ENCODE peak calls at places on chromosome 17, in seven cellular contexts. One of them, this sample, is unnamed.

GRCh38 chr17:67359960-67360817 is 6.2 kb downstream of the PSMD12 start:
- DNase-seq in IMR-90: peak
- DNase-seq in neuronal stem cell: no peak
- DNase-seq in mesenchymal stem cell: peak
- DNase-seq in H9: no peak
- DNase-seq in H1: no peak
- DNase-seq in trophoblast cell: no peak
- DNase-seq in this sample: peak

GRCh38 chr17:78991906-78992532 is 12.3 kb upstream of the LGALS3BP start:
- DNase-seq in IMR-90: no peak
- DNase-seq in neuronal stem cell: no peak
- DNase-seq in mesenchymal stem cell: no peak
- DNase-seq in H9: no peak
- DNase-seq in H1: no peak
- DNase-seq in trophoblast cell: no peak
- DNase-seq in this sample: no peak

GRCh38 chr17:36978810-36979584 is 30.2 kb downstream of the AATF start:
- DNase-seq in IMR-90: no peak
- DNase-seq in neuronal stem cell: peak
- DNase-seq in mesenchymal stem cell: peak
- DNase-seq in H9: no peak
- DNase-seq in H1: no peak
- DNase-seq in trophoblast cell: no peak
- DNase-seq in this sample: no peak

GRCh38 chr17:72838068-72838467 is 254.4 kb downstream of the SLC39A11 start:
- DNase-seq in IMR-90: no peak
- DNase-seq in neuronal stem cell: no peak
- DNase-seq in mesenchymal stem cell: no peak
- DNase-seq in H9: no peak
- DNase-seq in H1: no peak
- DNase-seq in trophoblast cell: no peak
- DNase-seq in this sample: no peak

GRCh38 chr17:27807567-27808470 is 7.5 kb upstream of the NOS2 start:
- DNase-seq in IMR-90: no peak
- DNase-seq in neuronal stem cell: no peak
- DNase-seq in mesenchymal stem cell: no peak
- DNase-seq in H9: no peak
- DNase-seq in H1: no peak
- DNase-seq in trophoblast cell: peak
- DNase-seq in this sample: no peak

GRCh38 chr17:48492401-48493298 is 38.2 kb downstream of the HOXB1 start:
- DNase-seq in IMR-90: peak
- DNase-seq in neuronal stem cell: no peak
- DNase-seq in mesenchymal stem cell: peak
- DNase-seq in H9: peak
- DNase-seq in H1: no peak
- DNase-seq in trophoblast cell: peak
- DNase-seq in this sample: no peak

GRCh38 chr17:76670708-76671122 is 27.2 kb upstream of the ST6GALNAC1 start:
- DNase-seq in IMR-90: no peak
- DNase-seq in neuronal stem cell: no peak
- DNase-seq in mesenchymal stem cell: no peak
- DNase-seq in H9: no peak
- DNase-seq in H1: no peak
- DNase-seq in trophoblast cell: no peak
- DNase-seq in this sample: no peak

GRCh38 chr17:47916489-47917208 is 20.6 kb downstream of the SP2 start:
- DNase-seq in IMR-90: no peak
- DNase-seq in neuronal stem cell: no peak
- DNase-seq in mesenchymal stem cell: no peak
- DNase-seq in H9: no peak
- DNase-seq in H1: no peak
- DNase-seq in trophoblast cell: no peak
- DNase-seq in this sample: no peak

GRCh38 chr17:15441315-15441714 is 26.1 kb downstream of the CDRT4 start:
- DNase-seq in IMR-90: peak
- DNase-seq in neuronal stem cell: no peak
- DNase-seq in mesenchymal stem cell: no peak
- DNase-seq in H9: no peak
- DNase-seq in H1: no peak
- DNase-seq in trophoblast cell: no peak
- DNase-seq in this sample: no peak

GRCh38 chr17:27466748-27467375 is 10.6 kb downstream of the KSR1 start:
- DNase-seq in IMR-90: no peak
- DNase-seq in neuronal stem cell: no peak
- DNase-seq in mesenchymal stem cell: no peak
- DNase-seq in H9: no peak
- DNase-seq in H1: no peak
- DNase-seq in trophoblast cell: peak
- DNase-seq in this sample: no peak

GRCh38 chr17:35529868-35530267 is 7.6 kb downstream of the SLFN12L start:
- DNase-seq in IMR-90: no peak
- DNase-seq in neuronal stem cell: no peak
- DNase-seq in mesenchymal stem cell: no peak
- DNase-seq in H9: no peak
- DNase-seq in H1: no peak
- DNase-seq in trophoblast cell: no peak
- DNase-seq in this sample: no peak

GRCh38 chr17:80115159-80115558 is 13.8 kb downstream of the GAA start:
- DNase-seq in IMR-90: no peak
- DNase-seq in neuronal stem cell: no peak
- DNase-seq in mesenchymal stem cell: no peak
- DNase-seq in H9: peak
- DNase-seq in H1: no peak
- DNase-seq in trophoblast cell: peak
- DNase-seq in this sample: no peak
- H3K18ac ChIP-seq in IMR-90: no peak
- H3K18ac ChIP-seq in neuronal stem cell: no peak
- H3K18ac ChIP-seq in mesenchymal stem cell: no peak
- H3K18ac ChIP-seq in H9: no peak
- H3K18ac ChIP-seq in H1: no peak
- H3K18ac ChIP-seq in trophoblast cell: no peak
- H3K18ac ChIP-seq in this sample: no peak

GRCh38 chr17:557371-557770 is 157.3 kb downstream of the VPS53 start:
- DNase-seq in IMR-90: peak
- DNase-seq in neuronal stem cell: no peak
- DNase-seq in mesenchymal stem cell: peak
- DNase-seq in H9: no peak
- DNase-seq in H1: no peak
- DNase-seq in trophoblast cell: no peak
- DNase-seq in this sample: no peak

GRCh38 chr17:560379-560935 is 154.2 kb downstream of the VPS53 start:
- DNase-seq in IMR-90: peak
- DNase-seq in neuronal stem cell: no peak
- DNase-seq in mesenchymal stem cell: peak
- DNase-seq in H9: no peak
- DNase-seq in H1: no peak
- DNase-seq in trophoblast cell: peak
- DNase-seq in this sample: no peak

GRCh38 chr17:562174-562573 is 152.5 kb downstream of the VPS53 start:
- DNase-seq in IMR-90: no peak
- DNase-seq in neuronal stem cell: no peak
- DNase-seq in mesenchymal stem cell: peak
- DNase-seq in H9: no peak
- DNase-seq in H1: no peak
- DNase-seq in trophoblast cell: no peak
- DNase-seq in this sample: no peak

GRCh38 chr17:561118-561517 is 153.5 kb downstream of the VPS53 start:
- DNase-seq in IMR-90: peak
- DNase-seq in neuronal stem cell: no peak
- DNase-seq in mesenchymal stem cell: peak
- DNase-seq in H9: no peak
- DNase-seq in H1: no peak
- DNase-seq in trophoblast cell: no peak
- DNase-seq in this sample: no peak

GRCh38 chr17:559699-560378 is 154.8 kb downstream of the VPS53 start:
- DNase-seq in IMR-90: peak
- DNase-seq in neuronal stem cell: no peak
- DNase-seq in mesenchymal stem cell: peak
- DNase-seq in H9: no peak
- DNase-seq in H1: no peak
- DNase-seq in trophoblast cell: peak
- DNase-seq in this sample: no peak
- H3K23ac ChIP-seq in IMR-90: no peak
- H3K23ac ChIP-seq in neuronal stem cell: no peak
- H3K23ac ChIP-seq in mesenchymal stem cell: no peak
- H3K23ac ChIP-seq in H9: no peak
- H3K23ac ChIP-seq in H1: no peak
- H3K23ac ChIP-seq in trophoblast cell: no peak
- H3K23ac ChIP-seq in this sample: no peak

GRCh38 chr17:7388856-7389255 is 5.5 kb downstream of the PLSCR3 start:
- DNase-seq in IMR-90: no peak
- DNase-seq in neuronal stem cell: no peak
- DNase-seq in mesenchymal stem cell: no peak
- DNase-seq in H9: no peak
- DNase-seq in H1: no peak
- DNase-seq in trophoblast cell: no peak
- DNase-seq in this sample: no peak
- H2AK5ac ChIP-seq in IMR-90: no peak
- H2AK5ac ChIP-seq in neuronal stem cell: no peak
- H2AK5ac ChIP-seq in mesenchymal stem cell: no peak
- H2AK5ac ChIP-seq in H9: no peak
- H2AK5ac ChIP-seq in H1: no peak
- H2AK5ac ChIP-seq in trophoblast cell: no peak
- H2AK5ac ChIP-seq in this sample: no peak

GRCh38 chr17:794876-795275 is 12.7 kb downstream of the MRM3 start:
- DNase-seq in IMR-90: peak
- DNase-seq in neuronal stem cell: peak
- DNase-seq in mesenchymal stem cell: peak
- DNase-seq in H9: peak
- DNase-seq in H1: no peak
- DNase-seq in trophoblast cell: peak
- DNase-seq in this sample: peak
- H3K18ac ChIP-seq in IMR-90: no peak
- H3K18ac ChIP-seq in neuronal stem cell: no peak
- H3K18ac ChIP-seq in mesenchymal stem cell: no peak
- H3K18ac ChIP-seq in H9: no peak
- H3K18ac ChIP-seq in H1: no peak
- H3K18ac ChIP-seq in trophoblast cell: no peak
- H3K18ac ChIP-seq in this sample: no peak

GRCh38 chr17:57234252-57235092 is 21.9 kb upstream of the MSI2 start:
- DNase-seq in IMR-90: no peak
- DNase-seq in neuronal stem cell: no peak
- DNase-seq in mesenchymal stem cell: no peak
- DNase-seq in H9: no peak
- DNase-seq in H1: no peak
- DNase-seq in trophoblast cell: no peak
- DNase-seq in this sample: peak
- H3K23ac ChIP-seq in IMR-90: no peak
- H3K23ac ChIP-seq in neuronal stem cell: no peak
- H3K23ac ChIP-seq in mesenchymal stem cell: no peak
- H3K23ac ChIP-seq in H9: no peak
- H3K23ac ChIP-seq in H1: no peak
- H3K23ac ChIP-seq in trophoblast cell: no peak
- H3K23ac ChIP-seq in this sample: no peak

GRCh38 chr17:74715144-74715543 is 2.4 kb upstream of the CD300LF start:
- DNase-seq in IMR-90: no peak
- DNase-seq in neuronal stem cell: no peak
- DNase-seq in mesenchymal stem cell: no peak
- DNase-seq in H9: no peak
- DNase-seq in H1: no peak
- DNase-seq in trophoblast cell: no peak
- DNase-seq in this sample: no peak

GRCh38 chr17:74712301-74712700 is 422 bp downstream of the CD300LF start:
- DNase-seq in IMR-90: no peak
- DNase-seq in neuronal stem cell: no peak
- DNase-seq in mesenchymal stem cell: no peak
- DNase-seq in H9: no peak
- DNase-seq in H1: no peak
- DNase-seq in trophoblast cell: no peak
- DNase-seq in this sample: no peak

GRCh38 chr17:74712756-74713155 is at the start of gene CD300LF:
- DNase-seq in IMR-90: no peak
- DNase-seq in neuronal stem cell: no peak
- DNase-seq in mesenchymal stem cell: no peak
- DNase-seq in H9: no peak
- DNase-seq in H1: no peak
- DNase-seq in trophoblast cell: peak
- DNase-seq in this sample: no peak

GRCh38 chr17:74713199-74713755 is 554 bp upstream of the CD300LF start:
- DNase-seq in IMR-90: no peak
- DNase-seq in neuronal stem cell: no peak
- DNase-seq in mesenchymal stem cell: no peak
- DNase-seq in H9: no peak
- DNase-seq in H1: no peak
- DNase-seq in trophoblast cell: no peak
- DNase-seq in this sample: no peak

DNA sequence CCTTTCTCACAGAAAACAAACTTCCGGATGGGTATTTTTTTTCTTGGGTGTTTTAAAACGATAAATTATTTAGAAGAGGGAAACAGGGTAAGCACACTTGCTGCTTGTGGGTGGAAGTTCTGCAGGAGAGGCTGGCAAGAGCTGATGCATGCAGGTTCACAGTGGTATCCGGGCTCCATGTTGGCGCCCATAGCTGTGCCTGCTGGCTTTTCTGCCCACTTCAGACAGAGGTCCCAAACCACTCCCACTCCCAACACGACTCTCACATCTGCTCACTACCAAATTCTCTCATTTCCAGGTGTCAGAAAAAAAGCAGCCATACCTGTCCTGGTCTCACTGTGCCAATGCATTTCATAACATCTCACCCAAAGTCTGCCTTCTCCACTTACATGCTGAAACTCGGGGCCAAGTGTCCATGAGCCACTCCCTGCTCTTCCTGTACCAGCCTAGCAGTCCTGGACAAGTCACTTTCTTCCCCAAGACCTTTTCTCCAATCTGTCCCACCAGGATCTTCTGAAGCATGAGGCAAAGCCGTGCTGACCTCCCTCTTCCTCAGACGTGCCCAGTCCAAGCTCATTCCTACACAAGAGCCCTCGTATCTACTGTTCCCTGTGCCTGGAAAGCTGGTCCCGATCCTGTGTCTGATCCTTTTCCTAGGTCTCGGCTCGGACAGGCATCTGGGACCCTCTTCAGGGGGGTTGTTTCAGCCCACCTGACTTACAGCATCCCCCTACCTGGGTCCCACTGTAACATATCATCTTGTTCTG is 1.5 kb downstream of the CD300LF start:
- DNase-seq in IMR-90: no peak
- DNase-seq in neuronal stem cell: no peak
- DNase-seq in mesenchymal stem cell: no peak
- DNase-seq in H9: no peak
- DNase-seq in H1: no peak
- DNase-seq in trophoblast cell: no peak
- DNase-seq in this sample: no peak
- H2AK5ac ChIP-seq in IMR-90: no peak
- H2AK5ac ChIP-seq in neuronal stem cell: no peak
- H2AK5ac ChIP-seq in mesenchymal stem cell: no peak
- H2AK5ac ChIP-seq in H9: no peak
- H2AK5ac ChIP-seq in H1: peak
- H2AK5ac ChIP-seq in trophoblast cell: no peak
- H2AK5ac ChIP-seq in this sample: no peak

DNA sequence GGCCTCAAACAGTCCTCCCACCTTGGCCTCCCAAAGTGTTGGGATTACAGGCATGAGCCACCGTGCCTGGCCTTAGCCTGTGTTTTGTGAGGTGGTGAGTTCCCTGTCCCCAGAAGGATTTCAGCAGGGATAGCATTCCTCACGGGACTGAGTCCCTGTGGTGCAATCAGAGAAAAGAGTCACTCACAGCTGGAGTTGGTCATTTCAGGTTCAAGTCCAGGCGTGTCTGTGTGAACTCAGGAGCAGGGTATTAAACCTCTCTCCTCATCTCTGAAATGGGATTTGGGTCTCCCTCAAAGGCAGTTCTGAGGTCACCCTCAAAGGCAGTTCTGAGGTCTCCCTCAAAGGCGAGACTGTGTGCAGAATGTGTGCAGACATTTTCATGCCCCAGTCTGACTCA is 28.6 kb downstream of the NPTX1 start:
- DNase-seq in IMR-90: no peak
- DNase-seq in neuronal stem cell: no peak
- DNase-seq in mesenchymal stem cell: no peak
- DNase-seq in H9: no peak
- DNase-seq in H1: no peak
- DNase-seq in trophoblast cell: peak
- DNase-seq in this sample: no peak
- H3K18ac ChIP-seq in IMR-90: no peak
- H3K18ac ChIP-seq in neuronal stem cell: no peak
- H3K18ac ChIP-seq in mesenchymal stem cell: no peak
- H3K18ac ChIP-seq in H9: no peak
- H3K18ac ChIP-seq in H1: peak
- H3K18ac ChIP-seq in trophoblast cell: no peak
- H3K18ac ChIP-seq in this sample: no peak